ENCODE peak calls at places on chromosomes 13 and 19, in six cellular contexts. One of them, this sample, is unnamed.

GRCh38 chr19:57563547-57563946 is 3.9 kb upstream of the ZNF550 start:
- DNase-seq in pancreas: no peak
- DNase-seq in adrenal gland: no peak
- DNase-seq in GM04504: no peak
- DNase-seq in fibroblast of pulmonary artery: no peak
- DNase-seq in stimulated activated CD4-positive, alpha-beta T cell treated with anti-CD3 and anti-CD28 coated beads, Interleukin-12 subunit alpha, Interleukin-12 subunit beta, amount 100 ng/mL, for 48 hours: no peak
- DNase-seq in this sample: no peak

GRCh38 chr13:22883961-22884360 is 296.8 kb upstream of the SGCG start:
- DNase-seq in pancreas: no peak
- DNase-seq in GM04504: no peak
- DNase-seq in fibroblast of pulmonary artery: no peak
- DNase-seq in stimulated activated CD4-positive, alpha-beta T cell treated with anti-CD3 and anti-CD28 coated beads, Interleukin-12 subunit alpha, Interleukin-12 subunit beta, amount 100 ng/mL, for 48 hours: no peak
- DNase-seq in adrenal gland: no peak
- DNase-seq in this sample: no peak

GRCh38 chr13:34721631-34722144 is 220.4 kb upstream of the NBEA start:
- DNase-seq in fibroblast of pulmonary artery: no peak
- DNase-seq in GM04504: no peak
- DNase-seq in adrenal gland: no peak
- DNase-seq in pancreas: no peak
- DNase-seq in stimulated activated CD4-positive, alpha-beta T cell treated with anti-CD3 and anti-CD28 coated beads, Interleukin-12 subunit alpha, Interleukin-12 subunit beta, amount 100 ng/mL, for 48 hours: no peak
- DNase-seq in this sample: no peak

GRCh38 chr19:40612831-40613668 is 11.9 kb downstream of the LTBP4 start:
- DNase-seq in fibroblast of pulmonary artery: peak
- DNase-seq in stimulated activated CD4-positive, alpha-beta T cell treated with anti-CD3 and anti-CD28 coated beads, Interleukin-12 subunit alpha, Interleukin-12 subunit beta, amount 100 ng/mL, for 48 hours: peak
- DNase-seq in GM04504: no peak
- DNase-seq in adrenal gland: peak
- DNase-seq in pancreas: peak
- DNase-seq in this sample: no peak

GRCh38 chr19:28292822-28293500 is 920.0 kb downstream of the UQCRFS1 start:
- DNase-seq in pancreas: no peak
- DNase-seq in stimulated activated CD4-positive, alpha-beta T cell treated with anti-CD3 and anti-CD28 coated beads, Interleukin-12 subunit alpha, Interleukin-12 subunit beta, amount 100 ng/mL, for 48 hours: no peak
- DNase-seq in GM04504: no peak
- DNase-seq in adrenal gland: no peak
- DNase-seq in fibroblast of pulmonary artery: no peak
- DNase-seq in this sample: no peak

GRCh38 chr13:39016789-39017188 is 21.1 kb downstream of the PROSER1 start:
- DNase-seq in stimulated activated CD4-positive, alpha-beta T cell treated with anti-CD3 and anti-CD28 coated beads, Interleukin-12 subunit alpha, Interleukin-12 subunit beta, amount 100 ng/mL, for 48 hours: no peak
- DNase-seq in pancreas: no peak
- DNase-seq in GM04504: no peak
- DNase-seq in fibroblast of pulmonary artery: peak
- DNase-seq in adrenal gland: no peak
- DNase-seq in this sample: peak

GRCh38 chr13:113452942-113453901 is at the start of gene ADPRHL1:
- DNase-seq in GM04504: no peak
- DNase-seq in adrenal gland: peak
- DNase-seq in fibroblast of pulmonary artery: no peak
- DNase-seq in pancreas: no peak
- DNase-seq in stimulated activated CD4-positive, alpha-beta T cell treated with anti-CD3 and anti-CD28 coated beads, Interleukin-12 subunit alpha, Interleukin-12 subunit beta, amount 100 ng/mL, for 48 hours: no peak
- DNase-seq in this sample: no peak

GRCh38 chr19:10389863-10390262 is 9.5 kb upstream of the TYK2 start:
- DNase-seq in pancreas: no peak
- DNase-seq in fibroblast of pulmonary artery: peak
- DNase-seq in adrenal gland: no peak
- DNase-seq in stimulated activated CD4-positive, alpha-beta T cell treated with anti-CD3 and anti-CD28 coated beads, Interleukin-12 subunit alpha, Interleukin-12 subunit beta, amount 100 ng/mL, for 48 hours: no peak
- DNase-seq in GM04504: no peak
- DNase-seq in this sample: no peak

GRCh38 chr19:44697670-44698034 is 1.3 kb upstream of the CEACAM16 start:
- DNase-seq in adrenal gland: no peak
- DNase-seq in stimulated activated CD4-positive, alpha-beta T cell treated with anti-CD3 and anti-CD28 coated beads, Interleukin-12 subunit alpha, Interleukin-12 subunit beta, amount 100 ng/mL, for 48 hours: no peak
- DNase-seq in pancreas: no peak
- DNase-seq in GM04504: no peak
- DNase-seq in fibroblast of pulmonary artery: no peak
- DNase-seq in this sample: no peak

GRCh38 chr13:101433895-101434294 is 17.6 kb upstream of the NALCN start:
- DNase-seq in GM04504: no peak
- DNase-seq in stimulated activated CD4-positive, alpha-beta T cell treated with anti-CD3 and anti-CD28 coated beads, Interleukin-12 subunit alpha, Interleukin-12 subunit beta, amount 100 ng/mL, for 48 hours: no peak
- DNase-seq in adrenal gland: no peak
- DNase-seq in pancreas: no peak
- DNase-seq in fibroblast of pulmonary artery: no peak
- DNase-seq in this sample: no peak

GRCh38 chr19:49497047-49497789 is 984 bp downstream of the RPS11 start:
- DNase-seq in stimulated activated CD4-positive, alpha-beta T cell treated with anti-CD3 and anti-CD28 coated beads, Interleukin-12 subunit alpha, Interleukin-12 subunit beta, amount 100 ng/mL, for 48 hours: no peak
- DNase-seq in fibroblast of pulmonary artery: peak
- DNase-seq in pancreas: peak
- DNase-seq in GM04504: no peak
- DNase-seq in adrenal gland: peak
- DNase-seq in this sample: peak